ENCODE peak calls at places on chromosome 1, in seven cellular contexts. R is fibroblast of pulmonary artery; S is esophagus squamous epithelium; F is cardiac fibroblast; N is CD4-positive, CD25-positive, alpha-beta regulatory T cell; L is naive thymus-derived CD4-positive, alpha-beta T cell; T is CD4-positive, alpha-beta memory T cell. J is an unnamed sample.

GRCh38 chr1:222769968-222770620 is 33.1 kb downstream of the FAM177B start:
- DNase-seq in L (no peak), F (peak; percentile 60), N (no peak), S (no peak), T (no peak), R (peak; percentile 27), J (no peak)

GRCh38 chr1:156625436-156626078 is 6.3 kb downstream of the HAPLN2 start:
- DNase-seq in F (peak; percentile 48), L (peak; percentile 78), S (no peak), N (peak; percentile 50), T (peak; percentile 58), R (peak; percentile 54), J (peak; percentile 39)

GRCh38 chr1:234588402-234588801 is 21.6 kb downstream of the IRF2BP2 start:
- DNase-seq in F (peak; percentile 10), S (no peak), T (no peak), L (no peak), R (no peak), N (no peak), J (no peak)

GRCh38 chr1:229579101-229579651 is 20.7 kb upstream of the ABCB10 start:
- DNase-seq in F (peak; percentile 52), R (peak; percentile 68), N (no peak), L (no peak), T (no peak), S (no peak), J (no peak)

GRCh38 chr1:207798847-207799246 is 47.0 kb downstream of the CD46 start:
- DNase-seq in R (no peak), S (no peak), L (no peak), N (no peak), T (peak; percentile 28), F (no peak), J (peak; percentile 56)

GRCh38 chr1:209585672-209586071 is 2.2 kb downstream of the CAMK1G start:
- DNase-seq in R (peak; percentile 47), S (no peak), L (no peak), N (no peak), T (no peak), F (peak; percentile 19), J (no peak)

GRCh38 chr1:240235521-240236288 is 144.0 kb downstream of the FMN2 start:
- DNase-seq in F (peak; percentile 18), T (no peak), S (no peak), N (no peak), R (peak; percentile 8), L (no peak), J (no peak)

GRCh38 chr1:212037900-212038299 is 2.4 kb downstream of the DTL start:
- DNase-seq in S (no peak), F (peak; percentile 83), T (no peak), R (peak; percentile 37), N (no peak), L (no peak), J (no peak)

GRCh38 chr1:93123141-93123783 is 44.2 kb downstream of the MTF2 start:
- DNase-seq in L (no peak), F (no peak), T (no peak), S (no peak), N (no peak), R (peak; percentile 33), J (no peak)

GRCh38 chr1:202286622-202287097 is 55.1 kb downstream of the UBE2T start:
- DNase-seq in F (peak; percentile 6), L (no peak), T (no peak), S (no peak), R (peak; percentile 52), N (no peak), J (no peak)

GRCh38 chr1:181061891-181062777 is 26.4 kb upstream of the IER5 start:
- DNase-seq in N (no peak), S (no peak), L (no peak), T (peak; percentile 4), R (no peak), F (no peak), J (no peak)

GRCh38 chr1:156445789-156446263 is 54.7 kb downstream of the MEF2D start:
- DNase-seq in N (peak; percentile 68), S (no peak), F (peak; percentile 88), R (peak; percentile 85), T (peak; percentile 71), L (peak; percentile 81), J (peak; percentile 76)

GRCh38 chr1:150708595-150708994 is 11.6 kb upstream of the GOLPH3L start:
- DNase-seq in S (no peak), N (no peak), F (no peak), R (no peak), L (no peak), T (no peak), J (no peak)

GRCh38 chr1:182357913-182358312 is 33.7 kb downstream of the GLUL start:
- DNase-seq in N (no peak), L (no peak), S (no peak), F (no peak), T (no peak), R (no peak), J (no peak)

GRCh38 chr1:29782846-29783500 is 546.7 kb downstream of the PTPRU start:
- DNase-seq in N (no peak), R (no peak), T (no peak), S (no peak), L (no peak), F (no peak), J (no peak)

GRCh38 chr1:25698252-25698651 is 81.7 kb downstream of the MAN1C1 start:
- DNase-seq in S (no peak), T (no peak), N (no peak), F (no peak), R (no peak), L (no peak), J (no peak)

GRCh38 chr1:40792036-40792435 is 8.4 kb downstream of the KCNQ4 start:
- DNase-seq in N (no peak), L (no peak), R (no peak), F (no peak), S (no peak), T (no peak), J (no peak)

GRCh38 chr1:40788561-40789341 is 5.2 kb downstream of the KCNQ4 start:
- DNase-seq in T (no peak), L (no peak), F (no peak), R (no peak), S (no peak), N (no peak), J (no peak)

GRCh38 chr1:40789342-40789598 is 5.7 kb downstream of the KCNQ4 start:
- DNase-seq in F (no peak), R (no peak), T (no peak), N (no peak), L (no peak), S (no peak), J (no peak)

GRCh38 chr1:40787733-40788560 is 4.4 kb downstream of the KCNQ4 start:
- DNase-seq in L (no peak), R (no peak), N (no peak), T (no peak), S (no peak), F (no peak), J (no peak)

DNA sequence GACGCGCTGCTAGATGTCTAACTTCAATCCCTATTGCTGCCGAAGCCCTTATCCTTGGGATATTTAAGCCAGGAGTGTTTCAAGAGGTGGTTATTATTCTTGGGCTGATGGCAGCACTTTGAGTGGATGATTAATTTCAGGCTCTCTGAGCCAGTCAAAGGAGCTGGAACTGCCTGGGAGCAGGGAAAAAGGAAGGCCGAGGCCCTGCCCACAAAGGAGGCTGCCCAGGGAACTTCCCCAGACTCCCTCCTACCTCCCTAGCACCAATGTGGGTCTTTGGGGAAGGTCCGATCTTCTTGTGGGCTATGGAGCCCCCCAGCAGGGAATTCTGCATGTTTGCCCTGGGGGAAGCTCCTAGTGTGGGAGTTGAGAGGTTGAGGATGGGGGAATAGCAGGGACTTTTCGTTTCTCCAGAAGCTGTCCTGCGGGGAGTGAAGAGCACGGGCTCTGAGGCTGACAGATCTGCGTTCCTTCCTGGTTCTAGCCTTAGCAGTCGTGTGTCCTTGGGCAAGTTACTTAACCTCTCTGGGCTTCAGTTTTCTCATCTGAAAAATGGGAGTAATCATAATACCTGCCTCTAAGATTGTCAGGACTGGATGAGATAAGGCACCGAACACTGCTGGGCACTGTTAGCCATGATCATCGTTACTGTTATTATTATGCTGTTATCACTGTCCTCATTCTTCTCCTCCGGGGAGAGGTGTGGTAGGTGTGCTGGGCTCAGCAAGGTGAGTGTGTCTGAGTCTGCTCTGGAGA is 6.3 kb downstream of the KCNQ4 start:
- DNase-seq in N (no peak), F (no peak), S (no peak), L (no peak), R (no peak), T (no peak), J (no peak)
- H3K4me3 ChIP-seq in N (no peak overlapping the region), F (no peak overlapping the region), S (no peak overlapping the region), L (no peak overlapping the region), R (no peak overlapping the region), T (no peak overlapping the region), J (no peak overlapping the region)

DNA sequence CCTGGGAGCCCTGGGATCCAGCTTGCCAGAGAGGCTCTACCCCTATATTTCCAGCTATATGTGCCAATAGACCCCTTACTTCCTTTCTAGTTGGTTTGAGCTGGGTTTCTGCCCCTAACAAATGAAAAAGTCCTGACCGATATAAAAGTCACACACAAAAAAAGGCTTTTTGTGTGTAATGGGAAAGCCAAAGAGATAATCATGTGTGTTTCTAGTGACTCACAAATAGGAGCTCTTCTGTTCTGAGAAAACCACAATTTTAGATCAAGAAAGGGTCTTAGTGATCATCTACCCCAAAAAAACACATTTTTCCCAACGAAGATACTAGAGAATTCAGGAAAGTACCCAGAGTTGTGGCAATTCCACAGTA is 23.0 kb upstream of the PLEKHA6 start:
- DNase-seq in R (no peak), F (no peak), N (no peak), T (no peak), L (no peak), S (no peak), J (no peak)
- H3K4me3 ChIP-seq in R (no peak overlapping the region), F (no peak overlapping the region), N (peak overlapping the region; percentile 68), T (peak overlapping the region; percentile 30), L (peak overlapping the region; percentile 62), S (no peak overlapping the region), J (peak overlapping the region; percentile 8)

DNA sequence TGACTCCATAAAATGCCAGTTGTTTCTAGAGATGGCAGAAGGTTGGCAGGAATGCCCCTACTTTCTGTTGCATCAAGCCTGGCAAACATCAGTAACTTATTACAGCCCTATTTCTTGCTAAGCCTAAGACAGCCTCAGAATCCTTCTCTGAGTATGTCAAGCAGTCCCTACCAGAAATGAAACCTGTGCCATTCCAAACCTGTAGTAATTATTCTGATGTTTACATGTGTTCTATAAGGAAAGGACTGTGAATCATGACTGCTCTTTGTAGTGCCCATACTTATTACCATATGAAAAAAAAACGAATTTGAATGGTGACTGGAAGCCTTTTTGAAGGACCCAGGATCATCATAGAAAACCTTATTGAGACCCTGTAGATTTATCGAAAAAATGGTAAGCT is 5.4 kb downstream of the CDCA8 start:
- DNase-seq in F (no peak), L (no peak), N (no peak), R (no peak), T (no peak), S (no peak), J (no peak)
- H3K4me3 ChIP-seq in F (no peak overlapping the region), L (no peak overlapping the region), N (no peak overlapping the region), R (no peak overlapping the region), T (no peak overlapping the region), S (no peak overlapping the region), J (no peak overlapping the region)

DNA sequence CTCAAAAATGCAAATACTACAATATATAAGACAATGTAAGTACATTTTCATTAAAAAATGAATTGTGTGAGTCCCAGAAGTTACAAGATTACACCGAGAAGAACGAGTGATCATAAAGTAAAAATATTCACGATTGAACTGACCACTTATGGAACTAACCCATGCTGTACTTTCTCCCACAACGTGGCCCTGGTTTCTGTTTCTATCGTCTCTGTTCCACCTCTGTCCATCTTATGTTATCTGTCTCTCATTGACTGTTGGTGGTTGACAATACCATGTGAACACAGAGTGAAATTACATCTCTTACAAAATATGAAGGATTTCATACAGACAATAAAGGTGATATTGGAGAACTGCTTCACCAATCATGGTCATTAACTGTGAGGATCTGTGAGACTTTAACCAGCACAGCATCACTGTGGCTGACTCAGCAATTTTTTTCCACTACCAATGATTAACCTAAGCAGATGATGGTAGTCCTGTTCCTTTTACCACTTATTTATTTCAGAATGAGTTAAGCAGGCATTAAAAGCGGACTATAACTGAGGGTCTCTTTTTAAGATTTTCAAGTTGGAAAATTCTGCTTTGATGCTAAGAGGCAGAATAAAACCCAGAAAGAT is 165.1 kb downstream of the TGFB2 start:
- DNase-seq in T (no peak), F (no peak), R (no peak), N (no peak), S (no peak), L (no peak), J (no peak)
- H3K4me3 ChIP-seq in T (no peak overlapping the region), F (no peak overlapping the region), R (no peak overlapping the region), N (no peak overlapping the region), S (no peak overlapping the region), L (no peak overlapping the region), J (no peak overlapping the region)

J was measured in Jurkat, Clone E6-1.